ENCODE peak calls at places on chromosome 2, in nine cellular contexts. L is OCI-LY7; N is spleen; E is upper lobe of left lung; C is CD8-positive, alpha-beta T cell; S is H1; J is neural progenitor cell; K is pancreas; Y is thoracic aorta. Q is an unnamed sample.

GRCh38 chr2:64875368-64875767 is 113.8 kb upstream of the SLC1A4 start:
- DNase-seq in S (no peak), L (no peak), Y (no peak), C (no peak), J (no peak), N (no peak), E (no peak), K (no peak), Q (no peak)

GRCh38 chr2:46845542-46846453 is 69.8 kb downstream of the MCFD2 start:
- DNase-seq in N (no peak), J (no peak), K (no peak), Y (no peak), E (no peak), S (no peak), C (no peak), L (no peak), Q (no peak)

GRCh38 chr2:217840522-217840921 is 162.3 kb downstream of the TNS1 start:
- DNase-seq in K (peak; percentile 55), Y (no peak), C (no peak), J (no peak), E (peak; percentile 45), S (no peak), L (no peak), N (no peak), Q (no peak)

GRCh38 chr2:223642496-223642895 is 40.3 kb upstream of the SCG2 start:
- DNase-seq in L (no peak), C (no peak), K (no peak), Y (no peak), E (no peak), N (no peak), S (no peak), J (no peak), Q (no peak)

GRCh38 chr2:197423307-197423706 is 11.5 kb downstream of the SF3B1 start:
- DNase-seq in Y (no peak), E (no peak), J (no peak), S (no peak), L (no peak), K (no peak), N (no peak), C (no peak), Q (no peak)

GRCh38 chr2:42569116-42569711 is 782 bp downstream of the MTA3 start:
- DNase-seq in Y (no peak), L (peak; percentile 30), C (peak; percentile 7), S (no peak), E (peak; percentile 50), J (peak; percentile 55), N (peak; percentile 78), K (no peak), Q (no peak)

GRCh38 chr2:109171444-109172334 is 42.7 kb downstream of the SH3RF3 start:
- DNase-seq in Y (peak; percentile 77), J (no peak), K (no peak), L (no peak), N (no peak), E (peak; percentile 84), C (no peak), S (no peak), Q (peak; percentile 96)

GRCh38 chr2:21256006-21256405 is 132.2 kb downstream of the TDRD15 start:
- DNase-seq in E (no peak), L (peak; percentile 4), J (peak; percentile 60), S (no peak), Y (no peak), N (no peak), C (no peak), K (no peak), Q (peak; percentile 69)

GRCh38 chr2:113784823-113785744 is 28.6 kb upstream of the SLC35F5 start:
- DNase-seq in N (no peak), Y (no peak), J (no peak), C (no peak), K (no peak), L (no peak), S (no peak), E (no peak), Q (no peak)

GRCh38 chr2:84938194-84938879 is 32.6 kb upstream of the KCMF1 start:
- DNase-seq in S (no peak), J (no peak), E (no peak), N (peak; percentile 54), K (no peak), C (peak; percentile 11), L (no peak), Y (no peak), Q (no peak)

GRCh38 chr2:8253781-8254180 is 428.1 kb upstream of the ID2 start:
- DNase-seq in Y (no peak), K (no peak), E (no peak), S (no peak), C (no peak), L (no peak), N (no peak), J (no peak), Q (no peak)

GRCh38 chr2:3605013-3605961 is 10.4 kb downstream of the COLEC11 start:
- DNase-seq in C (peak; percentile 9), E (peak; percentile 53), K (peak; percentile 91), N (peak; percentile 81), Y (no peak), J (no peak), S (peak; percentile 39), L (peak; percentile 86), Q (no peak)

GRCh38 chr2:215796160-215796559 is 217.2 kb downstream of the MREG start:
- DNase-seq in N (no peak), K (no peak), C (no peak), E (no peak), L (no peak), J (no peak), S (no peak), Y (no peak), Q (no peak)

GRCh38 chr2:144943986-144944385 is 424.1 kb upstream of the ZEB2 start:
- DNase-seq in N (no peak), L (no peak), S (no peak), J (no peak), E (no peak), K (no peak), C (no peak), Y (no peak), Q (no peak)

GRCh38 chr2:216877085-216877484 is 17.2 kb upstream of the TNP1 start:
- DNase-seq in Y (no peak), K (no peak), N (no peak), E (no peak), J (no peak), L (no peak), S (no peak), C (no peak), Q (no peak)

GRCh38 chr2:212936572-212936971 is 214.8 kb downstream of the IKZF2 start:
- DNase-seq in Y (no peak), S (no peak), L (no peak), E (peak; percentile 16), C (no peak), K (no peak), N (no peak), J (no peak), Q (no peak)

DNA sequence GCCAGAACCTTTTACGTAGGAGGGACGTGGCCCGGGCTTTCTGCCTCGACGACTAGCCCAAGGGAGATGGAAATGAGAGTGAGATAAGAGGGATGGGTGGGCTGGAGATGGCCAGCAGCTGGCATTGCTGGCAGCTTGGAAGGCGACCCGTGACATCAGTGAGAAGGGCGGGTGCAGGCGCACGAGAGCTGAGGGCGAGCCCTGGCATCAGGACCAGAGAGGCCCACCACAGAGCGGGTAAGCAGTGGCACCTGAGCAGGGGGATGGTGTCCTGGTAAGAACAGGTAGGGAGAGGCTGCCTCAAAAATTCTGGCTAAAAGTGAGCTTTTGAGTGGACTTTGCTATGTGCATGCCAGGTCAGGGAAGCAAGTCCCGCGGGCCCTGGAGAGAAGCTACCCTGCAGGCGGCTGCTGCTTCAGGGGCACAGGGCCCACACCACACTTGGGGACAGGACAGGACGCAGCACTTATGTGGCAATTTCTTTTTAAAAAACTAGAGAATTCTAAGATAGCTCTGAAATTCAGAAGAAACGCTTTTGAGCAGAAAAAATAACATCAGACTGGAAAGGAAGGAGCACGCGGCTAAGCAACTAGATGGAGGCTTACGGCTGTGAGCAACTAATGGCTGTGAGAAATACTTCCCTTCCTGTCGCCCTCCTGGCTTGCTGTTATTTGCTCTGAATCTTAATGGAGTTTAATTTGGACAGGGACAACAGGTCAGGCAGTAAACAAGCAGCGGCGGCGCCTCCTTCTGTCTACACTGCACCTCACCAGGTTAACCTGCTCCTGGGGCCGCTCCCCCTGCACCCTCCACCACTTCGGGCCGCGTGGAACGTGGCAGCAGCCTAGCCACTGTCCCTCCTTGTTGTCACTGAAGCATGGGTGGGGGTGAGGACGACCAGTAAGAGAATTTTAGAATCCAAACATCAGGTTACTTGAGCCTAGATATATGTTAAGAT is 20.5 kb downstream of the THAP4 start:
- DNase-seq in L (no peak), C (no peak), J (no peak), K (no peak), S (no peak), N (no peak), E (no peak), Y (no peak), Q (no peak)
- H3K4me3 ChIP-seq in L (peak overlapping the region; percentile 54), C (no peak overlapping the region), J (no peak overlapping the region), K (no peak overlapping the region), S (peak overlapping the region; percentile 52), N (peak overlapping the region; percentile 39), E (no peak overlapping the region), Y (no peak overlapping the region), Q (no peak overlapping the region)

DNA sequence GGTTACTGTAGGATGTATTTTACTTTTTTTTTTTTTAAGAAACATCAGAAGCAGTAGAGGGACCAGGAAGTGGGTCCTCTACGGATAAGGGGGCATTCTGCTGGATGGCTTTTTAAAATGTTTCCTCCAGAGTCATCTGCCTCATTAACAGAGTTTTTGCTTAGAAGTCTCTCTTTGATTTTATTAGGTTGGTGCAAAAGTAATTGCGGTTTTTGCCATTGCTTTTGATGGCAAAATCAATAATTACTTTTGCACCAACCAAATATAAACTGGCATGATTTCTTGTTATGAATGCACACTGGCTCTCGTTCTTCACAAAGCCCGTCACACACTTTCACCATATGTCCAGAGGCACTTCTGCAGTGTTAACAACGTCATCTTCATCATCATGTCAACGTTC is 68.5 kb upstream of the FAM237A start:
- DNase-seq in Y (no peak), C (no peak), S (no peak), J (no peak), N (no peak), L (no peak), K (no peak), E (no peak), Q (no peak)
- H3K27ac ChIP-seq in Y (no peak overlapping the region), C (no peak overlapping the region), S (no peak overlapping the region), J (no peak overlapping the region), N (no peak overlapping the region), L (no peak overlapping the region), K (no peak overlapping the region), E (no peak overlapping the region), Q (no peak overlapping the region)

GRCh38 chr2:230925879-230926765 is 1.1 kb upstream of the GPR55 start:
- DNase-seq in N (peak; percentile 72), K (no peak), J (no peak), Y (no peak), E (no peak), S (no peak), C (no peak), L (no peak), Q (no peak)
- TF ChIP-seq CTCF in N (no peak), K (no peak), J (peak; percentile 10), Y (no peak), E (no peak), S (peak; percentile 18), C (no peak), L (no peak), Q (no peak)

DNA sequence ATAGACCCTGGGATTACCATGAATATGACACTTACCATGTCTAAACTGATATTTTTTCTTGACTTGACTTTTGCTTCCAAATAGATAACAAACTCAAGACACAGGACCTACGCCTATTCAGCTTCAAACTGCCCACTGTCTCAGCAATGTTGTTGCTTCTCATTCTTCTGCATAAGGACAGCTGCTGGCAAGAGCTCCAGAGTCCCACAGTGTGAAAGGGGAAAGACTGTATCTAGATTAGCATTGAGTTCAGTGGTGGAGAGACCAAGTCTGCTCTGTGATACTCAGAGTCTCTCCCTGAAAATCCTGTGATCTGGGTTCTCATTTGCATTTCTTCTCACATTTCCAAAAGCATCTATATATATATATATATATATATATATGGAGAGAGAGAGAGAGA is 247.9 kb upstream of the NT5C1B start:
- DNase-seq in N (no peak), J (no peak), S (no peak), K (no peak), L (no peak), E (no peak), Y (no peak), C (no peak), Q (no peak)
- H3K4me3 ChIP-seq in N (no peak overlapping the region), J (no peak overlapping the region), S (peak overlapping the region; percentile 9), K (no peak overlapping the region), L (no peak overlapping the region), E (no peak overlapping the region), Y (no peak overlapping the region), C (no peak overlapping the region), Q (no peak overlapping the region)